ENCODE peak calls at places on chromosomes 6 and 20, in nine cellular contexts. One of them, this sample, is unnamed. For H3K27me3, the result is how much of the 10 kb centered on the place peaks cover.

GRCh38 chr6:83592770-83593394 is 80.5 kb downstream of the PRSS35 start:
- DNase-seq in brain microvascular endothelial cell: peak
- DNase-seq in endothelial cell of umbilical vein: peak
- DNase-seq in PC-3: peak
- DNase-seq in SK-N-SH: peak
- DNase-seq in heart right ventricle: no peak
- DNase-seq in uterus: no peak
- DNase-seq in colonic mucosa: no peak
- DNase-seq in Peyer's patch: no peak
- DNase-seq in this sample: no peak

GRCh38 chr20:62495798-62496325 is 20.1 kb upstream of the GATA5 start:
- DNase-seq in brain microvascular endothelial cell: no peak
- DNase-seq in endothelial cell of umbilical vein: no peak
- DNase-seq in PC-3: no peak
- DNase-seq in SK-N-SH: no peak
- DNase-seq in heart right ventricle: no peak
- DNase-seq in uterus: no peak
- DNase-seq in colonic mucosa: no peak
- DNase-seq in Peyer's patch: no peak
- DNase-seq in this sample: no peak

GRCh38 chr6:36724514-36725385 is 27.1 kb downstream of the RAB44 start:
- DNase-seq in brain microvascular endothelial cell: peak
- DNase-seq in endothelial cell of umbilical vein: peak
- DNase-seq in PC-3: peak
- DNase-seq in SK-N-SH: peak
- DNase-seq in heart right ventricle: peak
- DNase-seq in uterus: peak
- DNase-seq in colonic mucosa: peak
- DNase-seq in Peyer's patch: peak
- DNase-seq in this sample: peak

GRCh38 chr6:131822119-131822518 is 14.3 kb downstream of the ENPP1 start:
- DNase-seq in brain microvascular endothelial cell: no peak
- DNase-seq in endothelial cell of umbilical vein: no peak
- DNase-seq in PC-3: no peak
- DNase-seq in SK-N-SH: no peak
- DNase-seq in heart right ventricle: no peak
- DNase-seq in uterus: no peak
- DNase-seq in colonic mucosa: no peak
- DNase-seq in Peyer's patch: no peak
- DNase-seq in this sample: no peak

GRCh38 chr6:72635636-72636035 is 13.8 kb downstream of the KCNQ5 start:
- DNase-seq in brain microvascular endothelial cell: no peak
- DNase-seq in endothelial cell of umbilical vein: no peak
- DNase-seq in PC-3: no peak
- DNase-seq in SK-N-SH: no peak
- DNase-seq in heart right ventricle: no peak
- DNase-seq in uterus: no peak
- DNase-seq in colonic mucosa: no peak
- DNase-seq in Peyer's patch: no peak
- DNase-seq in this sample: no peak

GRCh38 chr6:132021552-132022375 is 70.6 kb upstream of the CCN2 start:
- DNase-seq in brain microvascular endothelial cell: no peak
- DNase-seq in endothelial cell of umbilical vein: no peak
- DNase-seq in PC-3: peak
- DNase-seq in SK-N-SH: no peak
- DNase-seq in heart right ventricle: no peak
- DNase-seq in uterus: no peak
- DNase-seq in colonic mucosa: no peak
- DNase-seq in Peyer's patch: no peak
- DNase-seq in this sample: no peak

GRCh38 chr6:91304506-91304905 is 717.6 kb upstream of the MAP3K7 start:
- DNase-seq in brain microvascular endothelial cell: peak
- DNase-seq in endothelial cell of umbilical vein: no peak
- DNase-seq in PC-3: no peak
- DNase-seq in SK-N-SH: no peak
- DNase-seq in heart right ventricle: no peak
- DNase-seq in uterus: no peak
- DNase-seq in colonic mucosa: no peak
- DNase-seq in Peyer's patch: no peak
- DNase-seq in this sample: no peak

GRCh38 chr6:15945593-15946159 is 183.2 kb upstream of the MYLIP start:
- DNase-seq in brain microvascular endothelial cell: peak
- DNase-seq in endothelial cell of umbilical vein: peak
- DNase-seq in PC-3: peak
- DNase-seq in SK-N-SH: no peak
- DNase-seq in heart right ventricle: no peak
- DNase-seq in uterus: no peak
- DNase-seq in colonic mucosa: no peak
- DNase-seq in Peyer's patch: no peak
- DNase-seq in this sample: no peak

GRCh38 chr6:16240618-16241320 is 2.4 kb downstream of the GMPR start:
- DNase-seq in brain microvascular endothelial cell: no peak
- DNase-seq in endothelial cell of umbilical vein: no peak
- DNase-seq in PC-3: no peak
- DNase-seq in SK-N-SH: no peak
- DNase-seq in heart right ventricle: no peak
- DNase-seq in uterus: no peak
- DNase-seq in colonic mucosa: no peak
- DNase-seq in Peyer's patch: no peak
- DNase-seq in this sample: no peak

GRCh38 chr6:37653933-37654565 is 43.6 kb downstream of the MDGA1 start:
- DNase-seq in brain microvascular endothelial cell: peak
- DNase-seq in endothelial cell of umbilical vein: peak
- DNase-seq in PC-3: peak
- DNase-seq in SK-N-SH: peak
- DNase-seq in heart right ventricle: no peak
- DNase-seq in uterus: no peak
- DNase-seq in colonic mucosa: peak
- DNase-seq in Peyer's patch: peak
- DNase-seq in this sample: no peak

GRCh38 chr6:5846335-5846734 is 160.4 kb downstream of the NRN1 start:
- DNase-seq in brain microvascular endothelial cell: no peak
- DNase-seq in endothelial cell of umbilical vein: no peak
- DNase-seq in PC-3: no peak
- DNase-seq in SK-N-SH: no peak
- DNase-seq in heart right ventricle: no peak
- DNase-seq in uterus: no peak
- DNase-seq in colonic mucosa: no peak
- DNase-seq in Peyer's patch: no peak
- DNase-seq in this sample: no peak

GRCh38 chr20:5002077-5002413 is 735 bp upstream of the SLC23A2 start:
- DNase-seq in brain microvascular endothelial cell: no peak
- DNase-seq in endothelial cell of umbilical vein: no peak
- DNase-seq in PC-3: no peak
- DNase-seq in SK-N-SH: peak
- DNase-seq in heart right ventricle: peak
- DNase-seq in uterus: peak
- DNase-seq in colonic mucosa: peak
- DNase-seq in Peyer's patch: no peak
- DNase-seq in this sample: no peak

GRCh38 chr6:105135056-105135455 is 44.8 kb downstream of the POPDC3 start:
- DNase-seq in brain microvascular endothelial cell: peak
- DNase-seq in endothelial cell of umbilical vein: peak
- DNase-seq in PC-3: peak
- DNase-seq in SK-N-SH: peak
- DNase-seq in heart right ventricle: peak
- DNase-seq in uterus: no peak
- DNase-seq in colonic mucosa: no peak
- DNase-seq in Peyer's patch: no peak
- DNase-seq in this sample: no peak

GRCh38 chr20:18984238-18985200 is 170.9 kb downstream of the SCP2D1 start:
- DNase-seq in brain microvascular endothelial cell: no peak
- DNase-seq in endothelial cell of umbilical vein: no peak
- DNase-seq in PC-3: peak
- DNase-seq in SK-N-SH: no peak
- DNase-seq in heart right ventricle: no peak
- DNase-seq in uterus: peak
- DNase-seq in colonic mucosa: no peak
- DNase-seq in Peyer's patch: no peak
- DNase-seq in this sample: no peak

GRCh38 chr6:131398176-131398575 is 174.8 kb upstream of the ARG1 start:
- DNase-seq in brain microvascular endothelial cell: no peak
- DNase-seq in endothelial cell of umbilical vein: no peak
- DNase-seq in PC-3: no peak
- DNase-seq in SK-N-SH: no peak
- DNase-seq in heart right ventricle: no peak
- DNase-seq in uterus: no peak
- DNase-seq in colonic mucosa: no peak
- DNase-seq in Peyer's patch: no peak
- DNase-seq in this sample: no peak

GRCh38 chr20:57224641-57225138 is 41.8 kb downstream of the BMP7 start:
- DNase-seq in brain microvascular endothelial cell: no peak
- DNase-seq in endothelial cell of umbilical vein: no peak
- DNase-seq in PC-3: no peak
- DNase-seq in SK-N-SH: peak
- DNase-seq in heart right ventricle: peak
- DNase-seq in uterus: no peak
- DNase-seq in colonic mucosa: no peak
- DNase-seq in Peyer's patch: no peak
- DNase-seq in this sample: no peak

GRCh38 chr20:3724356-3724755 is 8.1 kb upstream of the HSPA12B start:
- DNase-seq in brain microvascular endothelial cell: no peak
- DNase-seq in endothelial cell of umbilical vein: no peak
- DNase-seq in PC-3: no peak
- DNase-seq in SK-N-SH: no peak
- DNase-seq in heart right ventricle: no peak
- DNase-seq in uterus: no peak
- DNase-seq in colonic mucosa: no peak
- DNase-seq in Peyer's patch: no peak
- DNase-seq in this sample: no peak
- H3K27me3 ChIP-seq in brain microvascular endothelial cell: under half
- H3K27me3 ChIP-seq in endothelial cell of umbilical vein: under half
- H3K27me3 ChIP-seq in PC-3: under half
- H3K27me3 ChIP-seq in SK-N-SH: under half
- H3K27me3 ChIP-seq in heart right ventricle: under half
- H3K27me3 ChIP-seq in uterus: under half
- H3K27me3 ChIP-seq in colonic mucosa: under half
- H3K27me3 ChIP-seq in Peyer's patch: under half
- H3K27me3 ChIP-seq in this sample: under half

GRCh38 chr6:130390890-130391289 is 25.1 kb downstream of the TMEM200A start:
- DNase-seq in brain microvascular endothelial cell: no peak
- DNase-seq in endothelial cell of umbilical vein: no peak
- DNase-seq in PC-3: no peak
- DNase-seq in SK-N-SH: no peak
- DNase-seq in heart right ventricle: no peak
- DNase-seq in uterus: no peak
- DNase-seq in colonic mucosa: no peak
- DNase-seq in Peyer's patch: no peak
- DNase-seq in this sample: no peak

GRCh38 chr6:130395164-130395563 is 29.3 kb downstream of the TMEM200A start:
- DNase-seq in brain microvascular endothelial cell: no peak
- DNase-seq in endothelial cell of umbilical vein: no peak
- DNase-seq in PC-3: no peak
- DNase-seq in SK-N-SH: no peak
- DNase-seq in heart right ventricle: no peak
- DNase-seq in uterus: no peak
- DNase-seq in colonic mucosa: no peak
- DNase-seq in Peyer's patch: no peak
- DNase-seq in this sample: no peak

GRCh38 chr6:130393306-130393705 is 27.5 kb downstream of the TMEM200A start:
- DNase-seq in brain microvascular endothelial cell: no peak
- DNase-seq in endothelial cell of umbilical vein: no peak
- DNase-seq in PC-3: no peak
- DNase-seq in SK-N-SH: no peak
- DNase-seq in heart right ventricle: no peak
- DNase-seq in uterus: no peak
- DNase-seq in colonic mucosa: no peak
- DNase-seq in Peyer's patch: no peak
- DNase-seq in this sample: no peak

GRCh38 chr6:130394238-130394637 is 28.4 kb downstream of the TMEM200A start:
- DNase-seq in brain microvascular endothelial cell: no peak
- DNase-seq in endothelial cell of umbilical vein: no peak
- DNase-seq in PC-3: no peak
- DNase-seq in SK-N-SH: no peak
- DNase-seq in heart right ventricle: no peak
- DNase-seq in uterus: no peak
- DNase-seq in colonic mucosa: no peak
- DNase-seq in Peyer's patch: no peak
- DNase-seq in this sample: no peak

GRCh38 chr6:130396722-130397121 is 30.9 kb downstream of the TMEM200A start:
- DNase-seq in brain microvascular endothelial cell: no peak
- DNase-seq in endothelial cell of umbilical vein: no peak
- DNase-seq in PC-3: no peak
- DNase-seq in SK-N-SH: no peak
- DNase-seq in heart right ventricle: no peak
- DNase-seq in uterus: no peak
- DNase-seq in colonic mucosa: no peak
- DNase-seq in Peyer's patch: no peak
- DNase-seq in this sample: no peak
- H3K4me3 ChIP-seq in brain microvascular endothelial cell: no peak
- H3K4me3 ChIP-seq in endothelial cell of umbilical vein: no peak
- H3K4me3 ChIP-seq in PC-3: no peak
- H3K4me3 ChIP-seq in SK-N-SH: peak
- H3K4me3 ChIP-seq in heart right ventricle: no peak
- H3K4me3 ChIP-seq in uterus: peak
- H3K4me3 ChIP-seq in colonic mucosa: no peak
- H3K4me3 ChIP-seq in Peyer's patch: peak
- H3K4me3 ChIP-seq in this sample: no peak

DNA sequence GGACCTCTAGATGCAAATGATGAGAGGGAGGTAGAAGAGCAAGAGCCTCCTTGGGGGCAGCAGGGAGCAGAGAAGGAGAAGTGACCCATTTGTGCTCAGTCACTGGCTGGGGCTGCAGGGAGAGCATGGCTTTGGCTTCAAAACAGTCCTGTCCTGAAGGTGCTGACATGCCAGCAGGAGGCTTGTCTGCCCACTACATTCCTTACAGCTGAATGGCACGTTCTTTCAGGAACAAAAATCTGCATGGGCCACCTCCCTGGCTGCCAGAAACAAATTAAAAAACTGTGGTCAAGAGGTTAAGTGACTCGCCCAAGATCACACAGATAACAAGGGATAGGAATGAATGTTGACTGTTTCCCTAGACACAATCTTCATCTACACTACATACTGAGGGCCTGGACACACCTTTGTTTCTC is 188.8 kb downstream of the HIVEP2 start:
- DNase-seq in brain microvascular endothelial cell: peak
- DNase-seq in endothelial cell of umbilical vein: peak
- DNase-seq in PC-3: peak
- DNase-seq in SK-N-SH: no peak
- DNase-seq in heart right ventricle: no peak
- DNase-seq in uterus: no peak
- DNase-seq in colonic mucosa: no peak
- DNase-seq in Peyer's patch: no peak
- DNase-seq in this sample: no peak
- TF ChIP-seq CTCF in brain microvascular endothelial cell: peak
- TF ChIP-seq CTCF in endothelial cell of umbilical vein: no peak
- TF ChIP-seq CTCF in PC-3: no peak
- TF ChIP-seq CTCF in SK-N-SH: peak
- TF ChIP-seq CTCF in heart right ventricle: peak
- TF ChIP-seq CTCF in uterus: no peak
- TF ChIP-seq CTCF in colonic mucosa: no peak
- TF ChIP-seq CTCF in Peyer's patch: no peak
- TF ChIP-seq CTCF in this sample: no peak

DNA sequence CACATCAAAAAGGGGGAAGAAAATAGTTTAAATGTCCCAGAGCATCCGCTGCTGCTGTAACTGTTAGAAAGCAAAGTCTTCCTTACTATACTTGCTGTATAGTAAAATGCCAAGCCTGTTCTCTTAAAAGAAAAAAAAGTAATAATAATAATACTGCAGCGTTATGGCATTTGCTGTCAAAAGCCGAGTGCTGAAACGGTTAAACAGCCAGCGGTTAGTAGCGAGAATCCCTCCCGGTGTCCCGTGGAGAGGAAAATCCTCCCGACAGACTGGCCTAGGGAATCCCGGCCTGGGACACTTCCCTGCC is 19.5 kb upstream of the NFATC2 start:
- DNase-seq in brain microvascular endothelial cell: peak
- DNase-seq in endothelial cell of umbilical vein: no peak
- DNase-seq in PC-3: no peak
- DNase-seq in SK-N-SH: no peak
- DNase-seq in heart right ventricle: no peak
- DNase-seq in uterus: peak
- DNase-seq in colonic mucosa: peak
- DNase-seq in Peyer's patch: no peak
- DNase-seq in this sample: no peak
- H3K27me3 ChIP-seq in brain microvascular endothelial cell: under half
- H3K27me3 ChIP-seq in endothelial cell of umbilical vein: under half
- H3K27me3 ChIP-seq in PC-3: under half
- H3K27me3 ChIP-seq in SK-N-SH: under half
- H3K27me3 ChIP-seq in heart right ventricle: under half
- H3K27me3 ChIP-seq in uterus: under half
- H3K27me3 ChIP-seq in colonic mucosa: under half
- H3K27me3 ChIP-seq in Peyer's patch: under half
- H3K27me3 ChIP-seq in this sample: under half

This sample was measured in thoracic aorta.